ENCODE peak calls at places on chromosomes 3 and 15, in seven cellular contexts. I, F, T, K, S, R and H are unnamed samples.

GRCh38 chr3:46856576-46857471 is 6.4 kb downstream of the MYL3 start:
- DNase-seq in S (no peak), K (no peak), I (no peak), R (peak; percentile 41), F (no peak), T (peak; percentile 0), H (no peak)

GRCh38 chr3:31341130-31341529 is 191.6 kb upstream of the STT3B start:
- DNase-seq in S (no peak), T (peak; percentile 15), F (no peak), K (no peak), I (no peak), R (peak; percentile 79), H (no peak)

GRCh38 chr15:83327041-83327440 is 42.6 kb upstream of the BNC1 start:
- DNase-seq in R (no peak), S (no peak), I (no peak), T (no peak), K (no peak), F (no peak), H (peak; percentile 18)

GRCh38 chr3:128878556-128879124 is 780 bp upstream of the ACAD9 start:
- DNase-seq in T (peak; percentile 15), K (no peak), R (no peak), F (peak; percentile 39), I (no peak), S (peak; percentile 66), H (peak; percentile 84)

GRCh38 chr3:166274342-166274741 is 437.1 kb upstream of the BCHE start:
- DNase-seq in T (no peak), S (no peak), I (no peak), K (no peak), F (no peak), R (no peak), H (peak; percentile 53)

GRCh38 chr15:80750591-80750990 is 28.6 kb upstream of the CEMIP start:
- DNase-seq in K (no peak), S (no peak), R (no peak), I (no peak), T (no peak), F (no peak), H (no peak)

GRCh38 chr3:56801597-56802410 is at the start of gene ARHGEF3:
- DNase-seq in S (peak; percentile 63), I (peak; percentile 86), F (peak; percentile 91), R (peak; percentile 95), T (peak; percentile 90), K (no peak), H (peak; percentile 60)

GRCh38 chr15:90047956-90048575 is 46.9 kb downstream of the ZNF710 start:
- DNase-seq in K (no peak), T (peak; percentile 79), I (no peak), F (no peak), R (peak; percentile 43), S (peak; percentile 18), H (no peak)

GRCh38 chr3:15258720-15259119 is 52.7 kb downstream of the CAPN7 start:
- DNase-seq in I (no peak), K (no peak), T (no peak), F (no peak), S (no peak), R (no peak), H (no peak)

GRCh38 chr3:98972155-98972554 is 70.7 kb upstream of the DCBLD2 start:
- DNase-seq in S (peak; percentile 91), I (no peak), K (peak; percentile 86), R (no peak), F (no peak), T (no peak), H (peak; percentile 97)

GRCh38 chr3:71701251-71701650 is 24.0 kb downstream of the EIF4E3 start:
- DNase-seq in K (no peak), S (no peak), R (no peak), F (no peak), T (no peak), I (no peak), H (no peak)

GRCh38 chr3:142787719-142788118 is 63.9 kb downstream of the TRPC1 start:
- DNase-seq in I (no peak), T (no peak), R (no peak), F (no peak), K (no peak), S (no peak), H (no peak)

GRCh38 chr3:10515884-10516495 is 10.6 kb upstream of the ATP2B2 start:
- DNase-seq in I (no peak), S (no peak), F (no peak), R (peak; percentile 82), K (no peak), T (no peak), H (no peak)

GRCh38 chr3:66497982-66498671 is 2.7 kb downstream of the LRIG1 start:
- DNase-seq in I (no peak), T (peak; percentile 43), K (no peak), R (no peak), S (no peak), F (no peak), H (no peak)

GRCh38 chr3:66494964-66495581 is 5.7 kb downstream of the LRIG1 start:
- DNase-seq in K (no peak), F (no peak), T (no peak), S (no peak), I (no peak), R (no peak), H (no peak)

GRCh38 chr3:66497288-66497972 is 3.4 kb downstream of the LRIG1 start:
- DNase-seq in F (peak; percentile 30), T (peak; percentile 50), R (no peak), K (no peak), S (no peak), I (no peak), H (no peak)

GRCh38 chr3:66495633-66496032 is 5.2 kb downstream of the LRIG1 start:
- DNase-seq in S (no peak), R (peak; percentile 60), I (no peak), K (no peak), T (no peak), F (no peak), H (no peak)

GRCh38 chr3:66496731-66497130 is 4.1 kb downstream of the LRIG1 start:
- DNase-seq in T (no peak), R (no peak), I (no peak), F (peak; percentile 46), S (no peak), K (no peak), H (no peak)
- H3K4me3 ChIP-seq in T (no peak overlapping the region), R (peak overlapping the region; percentile 97), I (no peak overlapping the region), F (no peak overlapping the region), S (no peak overlapping the region), K (no peak overlapping the region), H (no peak overlapping the region)

GRCh38 chr3:36741285-36741684 is 23.1 kb downstream of the DCLK3 start:
- DNase-seq in S (peak; percentile 8), K (no peak), T (no peak), R (peak; percentile 70), I (no peak), F (no peak), H (peak; percentile 18)
- TF ChIP-seq CTCF in S (peak; percentile 40), K (peak; percentile 40), T (no peak), R (peak; percentile 77), I (no peak), F (peak; percentile 43), H (peak; percentile 31)

GRCh38 chr15:37107754-37108724 is 7.7 kb upstream of the MEIS2 start:
- DNase-seq in I (no peak), T (no peak), S (no peak), R (no peak), F (no peak), K (no peak), H (no peak)

GRCh38 chr15:37107071-37107753 is 6.9 kb upstream of the MEIS2 start:
- DNase-seq in K (no peak), S (no peak), R (peak; percentile 82), F (no peak), T (no peak), I (no peak), H (no peak)

GRCh38 chr15:37109151-37109912 is 9.0 kb upstream of the MEIS2 start:
- DNase-seq in I (no peak), K (no peak), T (no peak), F (no peak), S (no peak), R (peak; percentile 82), H (no peak)

GRCh38 chr15:37109952-37110630 is 9.7 kb upstream of the MEIS2 start:
- DNase-seq in F (no peak), K (no peak), I (no peak), T (peak; percentile 62), R (peak; percentile 81), S (no peak), H (peak; percentile 65)

GRCh38 chr15:37108725-37109124 is 8.4 kb upstream of the MEIS2 start:
- DNase-seq in S (no peak), I (no peak), R (no peak), F (no peak), T (no peak), K (no peak), H (no peak)
- H3K4me3 ChIP-seq in S (no peak overlapping the region), I (no peak overlapping the region), R (no peak overlapping the region), F (no peak overlapping the region), T (no peak overlapping the region), K (no peak overlapping the region), H (no peak overlapping the region)

DNA sequence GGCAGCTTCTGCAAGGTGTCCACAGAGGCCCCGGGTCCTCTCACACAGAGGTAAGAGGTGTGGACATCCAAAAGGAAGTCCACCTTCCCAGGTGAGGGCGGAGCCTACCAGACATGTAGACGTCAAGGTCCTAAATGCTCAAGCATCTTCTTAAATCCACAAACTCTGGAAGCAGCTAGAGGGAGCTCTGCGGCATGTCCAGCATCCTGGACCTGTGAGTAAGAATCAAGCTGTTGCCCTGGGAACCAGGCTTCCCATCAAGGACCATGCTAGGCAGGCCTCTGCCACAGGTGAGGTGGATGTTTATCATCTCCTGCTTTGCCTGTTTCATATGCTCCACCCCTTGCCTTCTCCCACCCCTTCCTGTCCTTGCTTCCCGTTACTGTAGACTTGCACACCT is 368.2 kb downstream of the GABRG3 start:
- DNase-seq in S (no peak), K (no peak), I (no peak), R (no peak), F (no peak), T (no peak), H (no peak)
- TF ChIP-seq CTCF in S (no peak), K (no peak), I (no peak), R (peak; percentile 35), F (no peak), T (no peak), H (no peak)